ENCODE peak calls at places on chromosomes 4 and X, in six cellular contexts. L, T, S, U, R and Y are unnamed samples.

GRCh38 chr4:174757736-174758135 is 71.3 kb downstream of the GLRA3 start:
- DNase-seq in L (no peak), T (no peak), S (no peak), U (no peak), R (no peak), Y (no peak)

GRCh38 chr4:147076179-147076578 is 130.5 kb upstream of the TTC29 start:
- DNase-seq in L (no peak), T (no peak), S (peak), U (no peak), R (no peak), Y (no peak)

GRCh38 chr4:68430337-68430736 is 16.9 kb upstream of the TMPRSS11E start:
- DNase-seq in L (no peak), T (no peak), S (no peak), U (no peak), R (no peak), Y (no peak)

GRCh38 chr4:39936565-39937418 is 40.9 kb downstream of the PDS5A start:
- DNase-seq in L (no peak), T (no peak), S (no peak), U (no peak), R (no peak), Y (no peak)

GRCh38 chr4:56730097-56730496 is 49.0 kb upstream of the HOPX start:
- DNase-seq in L (no peak), T (no peak), S (no peak), U (no peak), R (no peak), Y (no peak)

GRCh38 chr4:147396105-147396504 is 84.8 kb upstream of the EDNRA start:
- DNase-seq in L (no peak), T (no peak), S (no peak), U (no peak), R (no peak), Y (no peak)

GRCh38 chr4:68361146-68361589 is 11.3 kb upstream of the YTHDC1 start:
- DNase-seq in L (no peak), T (no peak), S (no peak), U (no peak), R (no peak), Y (no peak)

GRCh38 chrX:106263817-106264216 is 95.7 kb downstream of the PWWP3B start:
- DNase-seq in L (no peak), T (no peak), S (no peak), U (no peak), R (no peak), Y (no peak)

GRCh38 chr4:174554329-174554728 is 32.0 kb upstream of the HPGD start:
- DNase-seq in L (no peak), T (no peak), S (no peak), U (no peak), R (no peak), Y (no peak)

GRCh38 chr4:168021666-168022065 is 70.7 kb upstream of the ANXA10 start:
- DNase-seq in L (no peak), T (no peak), S (no peak), U (no peak), R (no peak), Y (no peak)

GRCh38 chr4:146267826-146268225 is 53.5 kb downstream of the REELD1 start:
- DNase-seq in L (no peak), T (no peak), S (no peak), U (no peak), R (no peak), Y (no peak)

GRCh38 chr4:148288448-148288847 is 153.8 kb downstream of the NR3C2 start:
- DNase-seq in L (peak), T (no peak), S (no peak), U (no peak), R (no peak), Y (no peak)

GRCh38 chrX:53435997-53436396 is 1.8 kb upstream of the HSD17B10 start:
- DNase-seq in L (peak), T (no peak), S (peak), U (no peak), R (peak), Y (no peak)

GRCh38 chr4:39464886-39465501 is 6.1 kb downstream of the LIAS start:
- DNase-seq in L (no peak), T (no peak), S (no peak), U (no peak), R (no peak), Y (no peak)

GRCh38 chr4:142274137-142274536 is 572.0 kb downstream of the INPP4B start:
- DNase-seq in L (no peak), T (no peak), S (no peak), U (no peak), R (no peak), Y (no peak)

GRCh38 chr4:149735796-149736195 is 79.8 kb downstream of the IQCM start:
- DNase-seq in L (no peak), T (no peak), S (no peak), U (no peak), R (no peak), Y (no peak)

GRCh38 chr4:119111296-119111695 is 24.3 kb upstream of the MYOZ2 start:
- DNase-seq in L (no peak), T (no peak), S (no peak), U (no peak), R (no peak), Y (no peak)

GRCh38 chr4:40976343-40976742 is 226.6 kb downstream of the NSUN7 start:
- DNase-seq in L (peak), T (no peak), S (peak), U (no peak), R (no peak), Y (no peak)